ENCODE peak calls at places on chromosomes 16 and 17, in five cellular contexts. One of them, this sample, is unnamed.

GRCh38 chr17:60579090-60579489 is 20.9 kb upstream of the PPM1D start:
- DNase-seq in AG20443: no peak
- DNase-seq in neuronal stem cell: no peak
- DNase-seq in stimulated activated CD8-positive, alpha-beta memory T cell treated with anti-CD3 and anti-CD28 coated beads, Interleukin-4, amount 100 ng/mL, for 24 hours: no peak
- DNase-seq in cardiac fibroblast: peak
- DNase-seq in this sample: no peak

GRCh38 chr16:22188595-22189442 is 17.3 kb upstream of the EEF2K start:
- DNase-seq in AG20443: peak
- DNase-seq in stimulated activated CD8-positive, alpha-beta memory T cell treated with anti-CD3 and anti-CD28 coated beads, Interleukin-4, amount 100 ng/mL, for 24 hours: peak
- DNase-seq in cardiac fibroblast: peak
- DNase-seq in neuronal stem cell: no peak
- DNase-seq in this sample: peak

GRCh38 chr17:53900951-53901350 is 78.2 kb downstream of the KIF2B start:
- DNase-seq in stimulated activated CD8-positive, alpha-beta memory T cell treated with anti-CD3 and anti-CD28 coated beads, Interleukin-4, amount 100 ng/mL, for 24 hours: no peak
- DNase-seq in neuronal stem cell: no peak
- DNase-seq in AG20443: no peak
- DNase-seq in cardiac fibroblast: no peak
- DNase-seq in this sample: no peak

GRCh38 chr17:32625971-32626370 is 139.2 kb downstream of the CDK5R1 start:
- DNase-seq in neuronal stem cell: no peak
- DNase-seq in cardiac fibroblast: no peak
- DNase-seq in AG20443: no peak
- DNase-seq in stimulated activated CD8-positive, alpha-beta memory T cell treated with anti-CD3 and anti-CD28 coated beads, Interleukin-4, amount 100 ng/mL, for 24 hours: no peak
- DNase-seq in this sample: no peak

GRCh38 chr17:17044846-17045561 is 2.7 kb downstream of the MPRIP start:
- DNase-seq in stimulated activated CD8-positive, alpha-beta memory T cell treated with anti-CD3 and anti-CD28 coated beads, Interleukin-4, amount 100 ng/mL, for 24 hours: no peak
- DNase-seq in AG20443: no peak
- DNase-seq in neuronal stem cell: no peak
- DNase-seq in cardiac fibroblast: peak
- DNase-seq in this sample: peak

GRCh38 chr16:29315046-29315445 is 91.5 kb downstream of the NPIPB11 start:
- DNase-seq in neuronal stem cell: no peak
- DNase-seq in stimulated activated CD8-positive, alpha-beta memory T cell treated with anti-CD3 and anti-CD28 coated beads, Interleukin-4, amount 100 ng/mL, for 24 hours: no peak
- DNase-seq in AG20443: no peak
- DNase-seq in cardiac fibroblast: no peak
- DNase-seq in this sample: no peak

GRCh38 chr16:21611546-21612384 is 12.4 kb downstream of the METTL9 start:
- DNase-seq in neuronal stem cell: no peak
- DNase-seq in AG20443: no peak
- DNase-seq in stimulated activated CD8-positive, alpha-beta memory T cell treated with anti-CD3 and anti-CD28 coated beads, Interleukin-4, amount 100 ng/mL, for 24 hours: no peak
- DNase-seq in cardiac fibroblast: peak
- DNase-seq in this sample: no peak

GRCh38 chr17:60134396-60135159 is 15.2 kb upstream of the CA4 start:
- DNase-seq in cardiac fibroblast: peak
- DNase-seq in neuronal stem cell: no peak
- DNase-seq in stimulated activated CD8-positive, alpha-beta memory T cell treated with anti-CD3 and anti-CD28 coated beads, Interleukin-4, amount 100 ng/mL, for 24 hours: no peak
- DNase-seq in AG20443: peak
- DNase-seq in this sample: peak

GRCh38 chr17:67386965-67387551 is 10.0 kb downstream of the PITPNC1 start:
- DNase-seq in cardiac fibroblast: peak
- DNase-seq in neuronal stem cell: peak
- DNase-seq in AG20443: peak
- DNase-seq in stimulated activated CD8-positive, alpha-beta memory T cell treated with anti-CD3 and anti-CD28 coated beads, Interleukin-4, amount 100 ng/mL, for 24 hours: peak
- DNase-seq in this sample: peak

GRCh38 chr17:68580236-68580903 is 20.8 kb downstream of the FAM20A start:
- DNase-seq in cardiac fibroblast: peak
- DNase-seq in neuronal stem cell: no peak
- DNase-seq in AG20443: peak
- DNase-seq in stimulated activated CD8-positive, alpha-beta memory T cell treated with anti-CD3 and anti-CD28 coated beads, Interleukin-4, amount 100 ng/mL, for 24 hours: no peak
- DNase-seq in this sample: peak

GRCh38 chr16:86519649-86520316 is 9.5 kb downstream of the FOXF1 start:
- DNase-seq in cardiac fibroblast: peak
- DNase-seq in AG20443: peak
- DNase-seq in stimulated activated CD8-positive, alpha-beta memory T cell treated with anti-CD3 and anti-CD28 coated beads, Interleukin-4, amount 100 ng/mL, for 24 hours: peak
- DNase-seq in neuronal stem cell: peak
- DNase-seq in this sample: peak

GRCh38 chr17:49401971-49402491 is 12.7 kb downstream of the PHB1 start:
- DNase-seq in cardiac fibroblast: no peak
- DNase-seq in neuronal stem cell: no peak
- DNase-seq in stimulated activated CD8-positive, alpha-beta memory T cell treated with anti-CD3 and anti-CD28 coated beads, Interleukin-4, amount 100 ng/mL, for 24 hours: no peak
- DNase-seq in AG20443: no peak
- DNase-seq in this sample: no peak

GRCh38 chr16:87207965-87208364 is 109.2 kb downstream of the C16orf95 start:
- DNase-seq in stimulated activated CD8-positive, alpha-beta memory T cell treated with anti-CD3 and anti-CD28 coated beads, Interleukin-4, amount 100 ng/mL, for 24 hours: no peak
- DNase-seq in cardiac fibroblast: peak
- DNase-seq in neuronal stem cell: no peak
- DNase-seq in AG20443: no peak
- DNase-seq in this sample: no peak

GRCh38 chr17:81147701-81148100 is 17.6 kb upstream of the PVALEF start:
- DNase-seq in AG20443: no peak
- DNase-seq in cardiac fibroblast: no peak
- DNase-seq in neuronal stem cell: no peak
- DNase-seq in stimulated activated CD8-positive, alpha-beta memory T cell treated with anti-CD3 and anti-CD28 coated beads, Interleukin-4, amount 100 ng/mL, for 24 hours: no peak
- DNase-seq in this sample: no peak

GRCh38 chr17:1259910-1260389 is 10.3 kb upstream of the BHLHA9 start:
- DNase-seq in neuronal stem cell: no peak
- DNase-seq in AG20443: no peak
- DNase-seq in cardiac fibroblast: peak
- DNase-seq in stimulated activated CD8-positive, alpha-beta memory T cell treated with anti-CD3 and anti-CD28 coated beads, Interleukin-4, amount 100 ng/mL, for 24 hours: no peak
- DNase-seq in this sample: no peak